ENCODE peak calls at places on chromosomes 16 and 17, in ten cellular contexts. Y is Panc1, A is AG09319, V is OCI-LY7, M is thoracic aorta, B is mucosa of descending colon, S is neural progenitor cell, F is AG10803, K is body of pancreas, T is GM13976. C is an unnamed sample.

GRCh38 chr17:81120149-81120484 is 45.2 kb upstream of the PVALEF start:
- DNase-seq in B (no peak), F (no peak), A (no peak), M (no peak), S (peak; percentile 32), K (no peak), V (no peak), Y (no peak), T (no peak), C (no peak)

GRCh38 chr16:49348408-49349176 is 25.0 kb upstream of the C16orf78 start:
- DNase-seq in S (no peak), V (peak; percentile 20), K (no peak), F (no peak), T (no peak), B (no peak), M (no peak), Y (no peak), A (no peak), C (peak; percentile 21)

GRCh38 chr17:8954339-8954738 is 11.2 kb downstream of the PIK3R5 start:
- DNase-seq in B (peak; percentile 81), M (no peak), K (no peak), V (peak; percentile 62), A (no peak), F (no peak), T (peak; percentile 50), Y (no peak), S (peak; percentile 22), C (peak; percentile 87)

GRCh38 chr17:2051388-2052237 is 3.3 kb upstream of the HIC1 start:
- DNase-seq in F (no peak), K (no peak), T (no peak), Y (no peak), V (no peak), B (no peak), S (no peak), A (no peak), M (no peak), C (no peak)

GRCh38 chr16:48384305-48384981 is 770 bp downstream of the SIAH1 start:
- DNase-seq in V (peak; percentile 51), B (peak; percentile 75), F (peak; percentile 46), A (no peak), S (peak; percentile 91), Y (no peak), K (peak; percentile 57), M (no peak), T (peak; percentile 80), C (peak; percentile 61)

GRCh38 chr17:43449470-43450202 is 34.1 kb upstream of the DHX8 start:
- DNase-seq in M (no peak), Y (no peak), T (no peak), K (peak; percentile 41), B (no peak), V (no peak), F (peak; percentile 57), S (no peak), A (no peak), C (no peak)

GRCh38 chr17:44769647-44770084 is 10.9 kb downstream of the ADAM11 start:
- DNase-seq in F (no peak), V (no peak), B (no peak), A (no peak), Y (no peak), M (no peak), T (no peak), K (no peak), S (no peak), C (no peak)

GRCh38 chr17:7712111-7712771 is 5.3 kb upstream of the DNAH2 start:
- DNase-seq in A (no peak), M (no peak), B (no peak), T (no peak), V (peak; percentile 23), S (peak; percentile 77), Y (no peak), K (no peak), F (no peak), C (no peak)

GRCh38 chr17:82821554-82821953 is 18.3 kb downstream of the ZNF750 start:
- DNase-seq in K (no peak), B (no peak), S (no peak), T (no peak), M (no peak), V (no peak), Y (no peak), A (no peak), F (no peak), C (no peak)

GRCh38 chr16:86985656-86986030 is 331.5 kb downstream of the C16orf95 start:
- DNase-seq in F (no peak), T (no peak), V (no peak), M (no peak), A (no peak), S (no peak), Y (no peak), K (no peak), B (no peak), C (no peak)

GRCh38 chr17:70352834-70353233 is 183.5 kb downstream of the KCNJ2 start:
- DNase-seq in S (no peak), Y (no peak), T (no peak), M (no peak), B (no peak), K (no peak), A (no peak), F (no peak), V (no peak), C (no peak)

GRCh38 chr17:79684132-79684985 is 46.4 kb upstream of the ENPP7 start:
- DNase-seq in Y (no peak), F (peak; percentile 12), S (no peak), B (no peak), K (no peak), A (no peak), V (no peak), T (no peak), M (no peak), C (no peak)

GRCh38 chr17:51427259-51428255 is 167.2 kb downstream of the UTP18 start:
- DNase-seq in V (no peak), K (no peak), F (no peak), S (no peak), A (no peak), M (no peak), Y (no peak), T (peak; percentile 51), B (no peak), C (peak; percentile 70)

DNA sequence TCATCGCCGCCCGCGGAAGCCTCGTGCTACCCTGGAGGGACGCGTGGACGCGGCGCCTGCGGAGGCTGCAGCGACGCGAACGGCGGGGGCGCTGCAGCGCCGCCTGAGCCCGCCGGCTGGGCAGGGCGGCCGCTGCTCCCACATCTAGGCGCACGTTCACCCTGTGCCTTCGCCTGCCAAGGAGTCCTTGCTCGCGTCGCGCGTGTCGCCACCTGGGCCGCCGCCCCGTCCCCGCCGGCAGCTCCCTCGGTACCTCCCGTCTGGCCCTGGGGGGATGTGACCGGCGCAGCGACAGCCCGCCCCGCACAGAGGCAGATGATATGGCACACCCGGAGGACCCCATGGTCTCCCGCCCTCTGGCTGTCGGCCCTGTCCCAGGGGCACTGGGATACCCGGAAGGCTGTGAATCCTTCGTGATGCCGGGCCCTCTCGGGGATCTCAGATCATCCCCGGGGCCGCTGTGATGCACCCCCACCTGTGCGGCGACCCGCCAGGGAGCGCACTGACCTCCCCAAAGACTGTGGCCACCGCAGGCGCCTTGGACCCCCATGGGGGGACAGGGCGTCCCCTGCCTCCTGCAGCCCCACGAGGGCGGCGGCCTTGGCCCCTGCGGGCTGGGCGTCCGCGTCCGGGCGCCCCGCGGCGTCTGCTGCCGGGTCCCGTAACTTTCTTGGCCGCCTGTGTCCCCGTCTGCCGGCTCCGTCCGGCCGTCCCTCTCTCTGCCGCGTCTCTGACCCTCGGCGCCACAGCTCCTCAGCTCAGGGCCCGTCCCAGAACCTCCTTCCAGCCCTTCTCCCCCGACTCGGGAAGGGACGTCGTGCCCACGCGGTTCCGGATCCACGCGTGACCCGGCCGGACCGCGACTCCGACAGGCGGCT is 689 bp upstream of the TBC1D24 start:
- DNase-seq in V (peak; percentile 79), T (peak; percentile 80), S (peak; percentile 76), F (peak; percentile 40), M (no peak), A (no peak), Y (no peak), K (peak; percentile 62), B (peak; percentile 75), C (peak; percentile 72)
- TF ChIP-seq CTCF in V (peak; percentile 61), T (peak; percentile 81), S (peak; percentile 46), F (peak; percentile 10), M (peak; percentile 38), A (peak; percentile 17), Y (peak; percentile 86), K (peak; percentile 17), B (peak; percentile 50), C (peak; percentile 55)

DNA sequence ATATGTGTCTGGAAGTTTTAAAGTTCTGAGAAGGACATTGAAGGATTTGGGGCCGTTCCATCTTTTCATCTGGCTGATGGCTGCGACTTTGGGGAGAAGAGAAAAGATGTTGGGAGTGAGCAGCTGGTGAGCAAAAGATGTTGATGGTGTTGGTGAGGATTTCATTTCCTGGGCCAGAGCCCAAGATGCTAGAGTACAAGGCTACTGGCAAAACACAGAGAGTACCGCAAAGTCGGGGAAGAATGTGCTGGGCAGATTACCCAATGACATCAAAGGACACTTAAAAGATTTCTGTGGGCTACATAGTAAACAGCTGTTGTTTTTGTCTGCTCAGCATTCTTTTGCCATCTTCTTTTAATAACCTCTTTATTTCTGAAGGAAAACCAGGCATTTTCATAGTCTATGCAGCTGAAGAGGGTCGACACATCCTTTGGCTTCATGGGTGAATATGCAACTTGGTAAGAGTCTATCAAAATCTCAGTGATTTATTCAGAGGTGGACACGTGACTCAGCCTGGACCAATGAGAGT is 49.5 kb upstream of the GAS7 start:
- DNase-seq in V (no peak), Y (no peak), B (no peak), S (no peak), K (no peak), M (no peak), T (no peak), F (peak; percentile 95), A (no peak), C (no peak)
- TF ChIP-seq CTCF in V (no peak), Y (no peak), B (no peak), S (no peak), K (no peak), M (no peak), T (no peak), F (no peak), A (no peak), C (no peak)

GRCh38 chr17:49494399-49494798 is 694 bp upstream of the NGFR start:
- DNase-seq in B (no peak), S (no peak), K (no peak), M (no peak), Y (no peak), V (no peak), F (no peak), A (no peak), T (no peak), C (no peak)
- TF ChIP-seq CTCF in B (no peak), S (no peak), K (no peak), M (no peak), Y (no peak), V (no peak), F (no peak), A (no peak), T (no peak), C (no peak)

DNA sequence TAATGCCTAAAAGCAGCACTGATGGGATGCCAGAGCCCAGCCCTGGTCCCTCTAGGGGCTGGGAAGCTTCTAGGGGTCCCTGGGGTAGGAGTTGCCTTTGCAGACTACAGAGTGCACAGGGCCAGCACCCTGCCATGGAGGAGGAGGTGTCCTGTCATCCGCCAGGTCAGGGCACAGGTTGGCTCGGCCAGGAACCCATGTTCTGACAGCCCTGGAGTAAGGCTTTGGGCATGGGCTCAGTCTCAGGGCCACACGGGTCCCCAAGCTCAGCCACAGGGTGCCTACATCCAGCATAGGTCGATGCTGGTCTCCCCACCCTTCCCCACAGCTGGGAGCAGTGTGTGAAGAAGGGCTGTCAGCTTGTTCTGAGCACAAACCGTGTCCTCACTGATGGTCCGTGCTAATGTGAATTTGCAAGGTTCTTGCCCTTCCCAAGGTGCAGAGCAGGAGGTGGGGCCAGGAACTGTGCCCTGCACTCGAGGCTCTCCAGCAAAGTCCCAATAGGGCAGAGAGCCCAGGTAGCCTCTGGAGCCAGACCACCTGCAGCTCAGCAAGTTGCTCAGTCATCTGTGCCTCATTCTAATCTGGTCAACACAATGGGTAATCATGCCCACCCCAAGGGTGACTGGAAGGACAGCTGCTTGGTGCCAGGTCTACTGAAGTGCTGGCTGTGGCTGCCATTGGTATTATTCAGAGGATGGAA is 72.8 kb downstream of the AMFR start:
- DNase-seq in B (peak; percentile 39), Y (no peak), S (no peak), V (no peak), T (no peak), M (no peak), F (no peak), A (no peak), K (no peak), C (no peak)
- TF ChIP-seq CTCF in B (no peak), Y (no peak), S (no peak), V (no peak), T (no peak), M (no peak), F (no peak), A (no peak), K (no peak), C (no peak)